ENCODE peak calls at places on chromosomes 11 and 22, in ten cellular contexts. One of them, this sample, is unnamed.

GRCh38 chr22:43440556-43440955 is 28.7 kb downstream of the MPPED1 start:
- DNase-seq in IMR-90: no peak
- DNase-seq in kidney: no peak
- DNase-seq in ecto neural progenitor cell: no peak
- DNase-seq in pulmonary artery endothelial cell: no peak
- DNase-seq in neural crest cell: no peak
- DNase-seq in germinal center: no peak
- DNase-seq in stimulated activated CD4-positive, alpha-beta T cell treated with anti-CD3 and anti-CD28 coated beads, Interleukin-2, amount 100 ng/mL, for 48 hours: no peak
- DNase-seq in nucleus accumbens: no peak
- DNase-seq in hippocampal formation: no peak
- DNase-seq in this sample: no peak

GRCh38 chr11:75668508-75669297 is at the start of gene MAP6:
- DNase-seq in IMR-90: no peak
- DNase-seq in kidney: no peak
- DNase-seq in ecto neural progenitor cell: peak
- DNase-seq in pulmonary artery endothelial cell: no peak
- DNase-seq in neural crest cell: peak
- DNase-seq in germinal center: peak
- DNase-seq in stimulated activated CD4-positive, alpha-beta T cell treated with anti-CD3 and anti-CD28 coated beads, Interleukin-2, amount 100 ng/mL, for 48 hours: peak
- DNase-seq in nucleus accumbens: no peak
- DNase-seq in hippocampal formation: peak
- DNase-seq in this sample: peak

GRCh38 chr11:65204646-65205601 is 23.2 kb downstream of the CAPN1 start:
- DNase-seq in IMR-90: peak
- DNase-seq in kidney: peak
- DNase-seq in ecto neural progenitor cell: peak
- DNase-seq in pulmonary artery endothelial cell: no peak
- DNase-seq in neural crest cell: peak
- DNase-seq in germinal center: peak
- DNase-seq in stimulated activated CD4-positive, alpha-beta T cell treated with anti-CD3 and anti-CD28 coated beads, Interleukin-2, amount 100 ng/mL, for 48 hours: peak
- DNase-seq in nucleus accumbens: no peak
- DNase-seq in hippocampal formation: no peak
- DNase-seq in this sample: peak

GRCh38 chr22:26579331-26579886 is 10.5 kb downstream of the TPST2 start:
- DNase-seq in IMR-90: no peak
- DNase-seq in kidney: no peak
- DNase-seq in ecto neural progenitor cell: no peak
- DNase-seq in pulmonary artery endothelial cell: no peak
- DNase-seq in neural crest cell: no peak
- DNase-seq in germinal center: peak
- DNase-seq in stimulated activated CD4-positive, alpha-beta T cell treated with anti-CD3 and anti-CD28 coated beads, Interleukin-2, amount 100 ng/mL, for 48 hours: peak
- DNase-seq in nucleus accumbens: no peak
- DNase-seq in hippocampal formation: no peak
- DNase-seq in this sample: no peak

GRCh38 chr11:2088746-2089535 is 50.2 kb downstream of the IGF2 start:
- DNase-seq in IMR-90: no peak
- DNase-seq in kidney: no peak
- DNase-seq in ecto neural progenitor cell: peak
- DNase-seq in pulmonary artery endothelial cell: no peak
- DNase-seq in neural crest cell: no peak
- DNase-seq in germinal center: no peak
- DNase-seq in stimulated activated CD4-positive, alpha-beta T cell treated with anti-CD3 and anti-CD28 coated beads, Interleukin-2, amount 100 ng/mL, for 48 hours: no peak
- DNase-seq in nucleus accumbens: no peak
- DNase-seq in hippocampal formation: no peak
- DNase-seq in this sample: no peak

GRCh38 chr22:35733742-35734516 is 16.3 kb downstream of the APOL5 start:
- DNase-seq in IMR-90: no peak
- DNase-seq in kidney: no peak
- DNase-seq in ecto neural progenitor cell: no peak
- DNase-seq in pulmonary artery endothelial cell: no peak
- DNase-seq in neural crest cell: no peak
- DNase-seq in germinal center: no peak
- DNase-seq in stimulated activated CD4-positive, alpha-beta T cell treated with anti-CD3 and anti-CD28 coated beads, Interleukin-2, amount 100 ng/mL, for 48 hours: no peak
- DNase-seq in nucleus accumbens: no peak
- DNase-seq in hippocampal formation: no peak
- DNase-seq in this sample: no peak

GRCh38 chr11:134155456-134155855 is 68.3 kb downstream of the NCAPD3 start:
- DNase-seq in IMR-90: no peak
- DNase-seq in kidney: no peak
- DNase-seq in ecto neural progenitor cell: no peak
- DNase-seq in pulmonary artery endothelial cell: no peak
- DNase-seq in neural crest cell: no peak
- DNase-seq in germinal center: no peak
- DNase-seq in stimulated activated CD4-positive, alpha-beta T cell treated with anti-CD3 and anti-CD28 coated beads, Interleukin-2, amount 100 ng/mL, for 48 hours: no peak
- DNase-seq in nucleus accumbens: no peak
- DNase-seq in hippocampal formation: no peak
- DNase-seq in this sample: no peak

GRCh38 chr11:64880240-64881001 is 2.0 kb upstream of the EHD1 start:
- DNase-seq in IMR-90: no peak
- DNase-seq in kidney: peak
- DNase-seq in ecto neural progenitor cell: no peak
- DNase-seq in pulmonary artery endothelial cell: no peak
- DNase-seq in neural crest cell: no peak
- DNase-seq in germinal center: no peak
- DNase-seq in stimulated activated CD4-positive, alpha-beta T cell treated with anti-CD3 and anti-CD28 coated beads, Interleukin-2, amount 100 ng/mL, for 48 hours: no peak
- DNase-seq in nucleus accumbens: no peak
- DNase-seq in hippocampal formation: peak
- DNase-seq in this sample: no peak

GRCh38 chr11:130103296-130103814 is 33.7 kb downstream of the APLP2 start:
- DNase-seq in IMR-90: peak
- DNase-seq in kidney: no peak
- DNase-seq in ecto neural progenitor cell: no peak
- DNase-seq in pulmonary artery endothelial cell: no peak
- DNase-seq in neural crest cell: no peak
- DNase-seq in germinal center: no peak
- DNase-seq in stimulated activated CD4-positive, alpha-beta T cell treated with anti-CD3 and anti-CD28 coated beads, Interleukin-2, amount 100 ng/mL, for 48 hours: no peak
- DNase-seq in nucleus accumbens: no peak
- DNase-seq in hippocampal formation: no peak
- DNase-seq in this sample: no peak

GRCh38 chr11:9396310-9396709 is 11.9 kb downstream of the IPO7 start:
- DNase-seq in IMR-90: no peak
- DNase-seq in kidney: no peak
- DNase-seq in ecto neural progenitor cell: no peak
- DNase-seq in pulmonary artery endothelial cell: no peak
- DNase-seq in neural crest cell: no peak
- DNase-seq in germinal center: no peak
- DNase-seq in stimulated activated CD4-positive, alpha-beta T cell treated with anti-CD3 and anti-CD28 coated beads, Interleukin-2, amount 100 ng/mL, for 48 hours: no peak
- DNase-seq in nucleus accumbens: no peak
- DNase-seq in hippocampal formation: no peak
- DNase-seq in this sample: no peak

GRCh38 chr11:134749040-134749586 is 337.1 kb upstream of the B3GAT1 start:
- DNase-seq in IMR-90: no peak
- DNase-seq in kidney: no peak
- DNase-seq in ecto neural progenitor cell: peak
- DNase-seq in pulmonary artery endothelial cell: no peak
- DNase-seq in neural crest cell: no peak
- DNase-seq in germinal center: no peak
- DNase-seq in stimulated activated CD4-positive, alpha-beta T cell treated with anti-CD3 and anti-CD28 coated beads, Interleukin-2, amount 100 ng/mL, for 48 hours: no peak
- DNase-seq in nucleus accumbens: no peak
- DNase-seq in hippocampal formation: no peak
- DNase-seq in this sample: no peak

GRCh38 chr22:19085233-19086043 is 36.8 kb downstream of the DGCR2 start:
- DNase-seq in IMR-90: peak
- DNase-seq in kidney: no peak
- DNase-seq in ecto neural progenitor cell: no peak
- DNase-seq in pulmonary artery endothelial cell: no peak
- DNase-seq in neural crest cell: peak
- DNase-seq in germinal center: peak
- DNase-seq in stimulated activated CD4-positive, alpha-beta T cell treated with anti-CD3 and anti-CD28 coated beads, Interleukin-2, amount 100 ng/mL, for 48 hours: no peak
- DNase-seq in nucleus accumbens: no peak
- DNase-seq in hippocampal formation: no peak
- DNase-seq in this sample: no peak

GRCh38 chr11:41920374-41920773 is 460.9 kb upstream of the LRRC4C start:
- DNase-seq in IMR-90: no peak
- DNase-seq in kidney: no peak
- DNase-seq in ecto neural progenitor cell: no peak
- DNase-seq in pulmonary artery endothelial cell: no peak
- DNase-seq in neural crest cell: no peak
- DNase-seq in germinal center: no peak
- DNase-seq in stimulated activated CD4-positive, alpha-beta T cell treated with anti-CD3 and anti-CD28 coated beads, Interleukin-2, amount 100 ng/mL, for 48 hours: no peak
- DNase-seq in nucleus accumbens: no peak
- DNase-seq in hippocampal formation: no peak
- DNase-seq in this sample: no peak

GRCh38 chr11:34650528-34650927 is 29.6 kb downstream of the EHF start:
- DNase-seq in IMR-90: peak
- DNase-seq in kidney: no peak
- DNase-seq in ecto neural progenitor cell: no peak
- DNase-seq in pulmonary artery endothelial cell: no peak
- DNase-seq in neural crest cell: no peak
- DNase-seq in germinal center: peak
- DNase-seq in stimulated activated CD4-positive, alpha-beta T cell treated with anti-CD3 and anti-CD28 coated beads, Interleukin-2, amount 100 ng/mL, for 48 hours: peak
- DNase-seq in nucleus accumbens: no peak
- DNase-seq in hippocampal formation: no peak
- DNase-seq in this sample: no peak

GRCh38 chr11:64121637-64122410 is 44.1 kb downstream of the MACROD1 start:
- DNase-seq in IMR-90: peak
- DNase-seq in kidney: no peak
- DNase-seq in ecto neural progenitor cell: no peak
- DNase-seq in pulmonary artery endothelial cell: no peak
- DNase-seq in neural crest cell: no peak
- DNase-seq in germinal center: no peak
- DNase-seq in stimulated activated CD4-positive, alpha-beta T cell treated with anti-CD3 and anti-CD28 coated beads, Interleukin-2, amount 100 ng/mL, for 48 hours: no peak
- DNase-seq in nucleus accumbens: no peak
- DNase-seq in hippocampal formation: no peak
- DNase-seq in this sample: no peak

GRCh38 chr22:37808294-37808657 is 542 bp downstream of the GCAT start:
- DNase-seq in IMR-90: peak
- DNase-seq in kidney: no peak
- DNase-seq in ecto neural progenitor cell: no peak
- DNase-seq in pulmonary artery endothelial cell: no peak
- DNase-seq in neural crest cell: no peak
- DNase-seq in germinal center: no peak
- DNase-seq in stimulated activated CD4-positive, alpha-beta T cell treated with anti-CD3 and anti-CD28 coated beads, Interleukin-2, amount 100 ng/mL, for 48 hours: no peak
- DNase-seq in nucleus accumbens: no peak
- DNase-seq in hippocampal formation: no peak
- DNase-seq in this sample: no peak

GRCh38 chr11:31493235-31493634 is 16.2 kb downstream of the IMMP1L start:
- DNase-seq in IMR-90: no peak
- DNase-seq in kidney: no peak
- DNase-seq in ecto neural progenitor cell: no peak
- DNase-seq in pulmonary artery endothelial cell: no peak
- DNase-seq in neural crest cell: no peak
- DNase-seq in germinal center: no peak
- DNase-seq in stimulated activated CD4-positive, alpha-beta T cell treated with anti-CD3 and anti-CD28 coated beads, Interleukin-2, amount 100 ng/mL, for 48 hours: no peak
- DNase-seq in nucleus accumbens: no peak
- DNase-seq in hippocampal formation: no peak
- DNase-seq in this sample: no peak

GRCh38 chr11:92122561-92122960 is 102.1 kb upstream of the FAT3 start:
- DNase-seq in IMR-90: no peak
- DNase-seq in kidney: no peak
- DNase-seq in ecto neural progenitor cell: no peak
- DNase-seq in pulmonary artery endothelial cell: no peak
- DNase-seq in neural crest cell: no peak
- DNase-seq in germinal center: no peak
- DNase-seq in stimulated activated CD4-positive, alpha-beta T cell treated with anti-CD3 and anti-CD28 coated beads, Interleukin-2, amount 100 ng/mL, for 48 hours: no peak
- DNase-seq in nucleus accumbens: no peak
- DNase-seq in hippocampal formation: no peak
- DNase-seq in this sample: no peak

GRCh38 chr11:64850979-64851567 is 6.6 kb upstream of the CDC42BPG start:
- DNase-seq in IMR-90: no peak
- DNase-seq in kidney: peak
- DNase-seq in ecto neural progenitor cell: no peak
- DNase-seq in pulmonary artery endothelial cell: no peak
- DNase-seq in neural crest cell: no peak
- DNase-seq in germinal center: peak
- DNase-seq in stimulated activated CD4-positive, alpha-beta T cell treated with anti-CD3 and anti-CD28 coated beads, Interleukin-2, amount 100 ng/mL, for 48 hours: no peak
- DNase-seq in nucleus accumbens: no peak
- DNase-seq in hippocampal formation: no peak
- DNase-seq in this sample: no peak

GRCh38 chr11:66278396-66279091 is 569 bp downstream of the CNIH2 start:
- DNase-seq in IMR-90: no peak
- DNase-seq in kidney: no peak
- DNase-seq in ecto neural progenitor cell: no peak
- DNase-seq in pulmonary artery endothelial cell: no peak
- DNase-seq in neural crest cell: no peak
- DNase-seq in germinal center: no peak
- DNase-seq in stimulated activated CD4-positive, alpha-beta T cell treated with anti-CD3 and anti-CD28 coated beads, Interleukin-2, amount 100 ng/mL, for 48 hours: no peak
- DNase-seq in nucleus accumbens: no peak
- DNase-seq in hippocampal formation: no peak
- DNase-seq in this sample: no peak

GRCh38 chr11:111635706-111636045 is 33.4 kb downstream of the SIK2 start:
- DNase-seq in IMR-90: peak
- DNase-seq in kidney: no peak
- DNase-seq in ecto neural progenitor cell: no peak
- DNase-seq in pulmonary artery endothelial cell: no peak
- DNase-seq in neural crest cell: no peak
- DNase-seq in germinal center: no peak
- DNase-seq in stimulated activated CD4-positive, alpha-beta T cell treated with anti-CD3 and anti-CD28 coated beads, Interleukin-2, amount 100 ng/mL, for 48 hours: no peak
- DNase-seq in nucleus accumbens: no peak
- DNase-seq in hippocampal formation: peak
- DNase-seq in this sample: no peak

GRCh38 chr11:120182357-120182756 is 28.5 kb upstream of the OAF start:
- DNase-seq in IMR-90: no peak
- DNase-seq in kidney: peak
- DNase-seq in ecto neural progenitor cell: peak
- DNase-seq in pulmonary artery endothelial cell: no peak
- DNase-seq in neural crest cell: no peak
- DNase-seq in germinal center: no peak
- DNase-seq in stimulated activated CD4-positive, alpha-beta T cell treated with anti-CD3 and anti-CD28 coated beads, Interleukin-2, amount 100 ng/mL, for 48 hours: no peak
- DNase-seq in nucleus accumbens: no peak
- DNase-seq in hippocampal formation: no peak
- DNase-seq in this sample: no peak

GRCh38 chr11:6201486-6201885 is 2.5 kb downstream of the OR52W1 start:
- DNase-seq in IMR-90: peak
- DNase-seq in kidney: no peak
- DNase-seq in ecto neural progenitor cell: no peak
- DNase-seq in pulmonary artery endothelial cell: no peak
- DNase-seq in neural crest cell: no peak
- DNase-seq in germinal center: no peak
- DNase-seq in stimulated activated CD4-positive, alpha-beta T cell treated with anti-CD3 and anti-CD28 coated beads, Interleukin-2, amount 100 ng/mL, for 48 hours: no peak
- DNase-seq in nucleus accumbens: no peak
- DNase-seq in hippocampal formation: no peak
- DNase-seq in this sample: no peak

GRCh38 chr11:33802414-33802950 is 28.2 kb upstream of the FBXO3 start:
- DNase-seq in IMR-90: peak
- DNase-seq in kidney: peak
- DNase-seq in ecto neural progenitor cell: peak
- DNase-seq in pulmonary artery endothelial cell: peak
- DNase-seq in neural crest cell: peak
- DNase-seq in germinal center: no peak
- DNase-seq in stimulated activated CD4-positive, alpha-beta T cell treated with anti-CD3 and anti-CD28 coated beads, Interleukin-2, amount 100 ng/mL, for 48 hours: peak
- DNase-seq in nucleus accumbens: no peak
- DNase-seq in hippocampal formation: peak
- DNase-seq in this sample: peak

GRCh38 chr11:64998690-64999431 is 2.1 kb upstream of the BATF2 start:
- DNase-seq in IMR-90: no peak
- DNase-seq in kidney: no peak
- DNase-seq in ecto neural progenitor cell: no peak
- DNase-seq in pulmonary artery endothelial cell: no peak
- DNase-seq in neural crest cell: no peak
- DNase-seq in germinal center: no peak
- DNase-seq in stimulated activated CD4-positive, alpha-beta T cell treated with anti-CD3 and anti-CD28 coated beads, Interleukin-2, amount 100 ng/mL, for 48 hours: no peak
- DNase-seq in nucleus accumbens: no peak
- DNase-seq in hippocampal formation: no peak
- DNase-seq in this sample: no peak

GRCh38 chr11:106986261-106986660 is 32.0 kb downstream of the GUCY1A2 start:
- DNase-seq in IMR-90: peak
- DNase-seq in kidney: no peak
- DNase-seq in ecto neural progenitor cell: no peak
- DNase-seq in pulmonary artery endothelial cell: no peak
- DNase-seq in neural crest cell: no peak
- DNase-seq in germinal center: no peak
- DNase-seq in stimulated activated CD4-positive, alpha-beta T cell treated with anti-CD3 and anti-CD28 coated beads, Interleukin-2, amount 100 ng/mL, for 48 hours: no peak
- DNase-seq in nucleus accumbens: no peak
- DNase-seq in hippocampal formation: no peak
- DNase-seq in this sample: no peak

GRCh38 chr11:123034587-123034986 is 27.3 kb downstream of the HSPA8 start:
- DNase-seq in IMR-90: no peak
- DNase-seq in kidney: no peak
- DNase-seq in ecto neural progenitor cell: no peak
- DNase-seq in pulmonary artery endothelial cell: no peak
- DNase-seq in neural crest cell: no peak
- DNase-seq in germinal center: no peak
- DNase-seq in stimulated activated CD4-positive, alpha-beta T cell treated with anti-CD3 and anti-CD28 coated beads, Interleukin-2, amount 100 ng/mL, for 48 hours: no peak
- DNase-seq in nucleus accumbens: no peak
- DNase-seq in hippocampal formation: no peak
- DNase-seq in this sample: no peak

GRCh38 chr11:10164621-10165020 is 129.4 kb downstream of the SBF2 start:
- DNase-seq in IMR-90: peak
- DNase-seq in kidney: no peak
- DNase-seq in ecto neural progenitor cell: no peak
- DNase-seq in pulmonary artery endothelial cell: no peak
- DNase-seq in neural crest cell: no peak
- DNase-seq in germinal center: no peak
- DNase-seq in stimulated activated CD4-positive, alpha-beta T cell treated with anti-CD3 and anti-CD28 coated beads, Interleukin-2, amount 100 ng/mL, for 48 hours: no peak
- DNase-seq in nucleus accumbens: no peak
- DNase-seq in hippocampal formation: no peak
- DNase-seq in this sample: no peak

This sample was measured in nephron progenitor cell.